ENCODE peak calls at places on chromosomes 13 and 19, in four cellular contexts. N, Z, R and S are unnamed samples. For H3K9me3, the result is how much of the 10 kb centered on the place peaks cover.

GRCh38 chr19:28980236-28980868 is 232.6 kb downstream of the UQCRFS1 start:
- DNase-seq in N (no peak), Z (no peak), R (peak), S (no peak)

GRCh38 chr19:40519352-40520322 is 52.8 kb downstream of the SPTBN4 start:
- DNase-seq in N (peak), Z (peak), R (peak), S (no peak)

GRCh38 chr19:45182758-45183157 is 4.2 kb downstream of the BLOC1S3 start:
- DNase-seq in N (peak), Z (no peak), R (no peak), S (no peak)

GRCh38 chr19:56637976-56638555 is 4.9 kb upstream of the SMIM17 start:
- DNase-seq in N (peak), Z (peak), R (peak), S (no peak)

GRCh38 chr19:6039541-6040225 is 61.7 kb upstream of the RANBP3 start:
- DNase-seq in N (no peak), Z (no peak), R (no peak), S (peak)

GRCh38 chr13:89695343-89696257 is 1651.9 kb upstream of the MIR17HG start:
- DNase-seq in N (peak), Z (no peak), R (peak), S (no peak)

GRCh38 chr13:79423801-79424642 is 18.0 kb upstream of the RBM26 start:
- DNase-seq in N (no peak), Z (no peak), R (peak), S (no peak)

GRCh38 chr13:65540064-65540635 is 1690.0 kb downstream of the PCDH9 start:
- DNase-seq in N (no peak), Z (no peak), R (no peak), S (no peak)

GRCh38 chr13:43300817-43301216 is 277.4 kb downstream of the DNAJC15 start:
- DNase-seq in N (no peak), Z (no peak), R (peak), S (no peak)

GRCh38 chr19:3125900-3126524 is 9.8 kb upstream of the GNA15 start:
- DNase-seq in N (peak), Z (peak), R (peak), S (peak)

GRCh38 chr19:3123088-3123721 is 12.6 kb upstream of the GNA15 start:
- DNase-seq in N (no peak), Z (no peak), R (no peak), S (peak)

GRCh38 chr19:3122512-3122870 is 13.3 kb upstream of the GNA15 start:
- DNase-seq in N (no peak), Z (no peak), R (no peak), S (no peak)

GRCh38 chr19:3123956-3124355 is 11.9 kb upstream of the GNA15 start:
- DNase-seq in N (no peak), Z (no peak), R (no peak), S (peak)

DNA sequence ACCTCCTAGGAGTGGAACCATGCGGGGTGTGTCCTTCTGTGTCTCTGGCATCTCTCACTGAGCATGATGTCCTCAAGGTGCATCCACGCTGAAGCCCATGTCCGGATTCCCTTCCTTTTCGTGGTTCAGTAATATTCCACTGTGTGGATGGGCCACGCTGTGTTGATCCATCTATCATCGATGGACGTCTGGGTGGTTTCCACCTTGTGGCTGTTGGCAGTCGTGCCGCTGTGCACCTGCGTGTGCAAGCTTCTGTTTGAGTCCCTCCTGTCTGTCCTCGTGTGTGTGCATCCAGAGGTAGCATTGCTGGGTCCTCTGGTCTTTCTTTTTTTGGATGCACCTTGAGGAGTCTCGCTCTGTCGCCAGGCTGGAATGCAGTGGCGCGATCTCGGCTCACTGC is 11.2 kb upstream of the GNA15 start:
- DNase-seq in N (no peak), Z (no peak), R (no peak), S (no peak)
- H3K9me3 ChIP-seq in N (under half), Z (under half), R (under half), S (under half)

DNA sequence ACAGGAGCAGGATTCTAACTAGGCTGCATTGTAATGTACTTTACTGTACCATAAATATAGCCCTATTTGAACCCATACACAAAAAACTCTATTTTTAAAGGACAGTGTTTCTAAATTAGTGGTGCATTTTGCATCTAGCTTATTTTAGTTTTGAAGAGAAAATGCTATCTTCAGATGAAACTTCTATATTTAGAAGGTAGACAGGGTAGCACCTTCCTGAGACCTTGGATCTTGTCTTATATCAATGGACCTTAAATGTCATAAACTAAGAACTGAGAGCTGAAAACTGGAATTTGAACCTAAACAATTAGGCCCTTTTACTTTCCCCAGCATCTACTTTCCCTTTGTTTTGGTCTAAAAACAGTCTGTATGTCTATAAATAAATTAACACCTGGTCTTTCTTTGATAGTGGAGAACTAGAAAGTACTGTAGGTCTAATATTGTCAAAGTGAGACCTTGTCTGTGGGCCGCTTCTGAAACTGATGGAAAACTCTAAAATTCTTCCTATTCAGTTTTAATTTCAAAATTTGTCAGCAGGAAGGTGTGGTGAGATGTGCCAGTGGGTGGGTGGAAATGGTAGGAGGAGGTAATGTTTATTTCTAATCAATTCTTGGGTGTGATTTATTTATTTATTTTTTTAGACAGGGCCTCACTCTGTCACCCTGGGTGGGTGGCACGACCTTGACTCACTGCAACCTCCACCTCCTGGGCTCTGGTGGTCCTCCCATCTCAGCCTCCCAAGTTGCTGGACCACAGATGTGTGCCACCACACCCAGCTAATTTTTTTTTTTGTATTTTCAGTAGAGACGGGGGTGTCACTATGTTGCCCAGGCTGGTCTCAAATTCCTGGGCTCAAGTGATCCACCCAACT is 10.1 kb downstream of the COG3 start:
- DNase-seq in N (no peak), Z (no peak), R (no peak), S (no peak)
- H3K9me3 ChIP-seq in N (under half), Z (under half), R (under half), S (under half)

GRCh38 chr19:24003537-24003936 is 83.5 kb upstream of the ZNF254 start:
- DNase-seq in N (no peak), Z (no peak), R (no peak), S (no peak)
- H3K9me3 ChIP-seq in N (under half), Z (under half), R (under half), S (under half)

GRCh38 chr19:51887522-51888498 is at the start of gene ZNF577:
- DNase-seq in N (peak), Z (peak), R (peak), S (peak)
- H3K9me3 ChIP-seq in N (under half), Z (under half), R (under half), S (under half)

DNA sequence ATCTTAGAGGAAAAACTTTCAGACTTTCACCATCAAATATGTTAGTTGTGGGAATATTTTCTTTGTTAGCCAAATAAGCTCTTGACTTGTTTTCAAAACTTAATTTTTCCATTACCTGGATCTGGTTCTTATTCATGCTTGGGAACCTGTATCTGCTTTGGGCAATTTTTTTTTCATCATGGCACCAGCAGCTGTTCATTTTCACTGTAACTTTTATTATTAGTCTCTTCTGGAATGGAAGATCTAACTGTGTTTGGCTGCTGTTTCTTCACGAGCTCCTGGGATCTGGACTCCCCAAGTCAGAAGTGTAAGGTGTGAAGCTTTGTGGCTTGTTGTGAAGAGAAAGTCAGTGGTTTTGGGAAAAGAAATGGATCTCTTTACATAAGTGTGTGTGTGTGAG is 33.3 kb downstream of the RGCC start:
- DNase-seq in N (no peak), Z (no peak), R (no peak), S (no peak)
- H3K9me3 ChIP-seq in N (under half), Z (under half), R (under half), S (under half)

GRCh38 chr19:44032001-44032610 is 6.9 kb downstream of the ZNF222 start:
- DNase-seq in N (no peak), Z (no peak), R (no peak), S (no peak)
- H3K9me3 ChIP-seq in N (under half), Z (under half), R (under half), S (under half)

GRCh38 chr19:23822735-23823134 is 64.0 kb upstream of the ZNF681 start:
- DNase-seq in N (no peak), Z (no peak), R (no peak), S (no peak)

DNA sequence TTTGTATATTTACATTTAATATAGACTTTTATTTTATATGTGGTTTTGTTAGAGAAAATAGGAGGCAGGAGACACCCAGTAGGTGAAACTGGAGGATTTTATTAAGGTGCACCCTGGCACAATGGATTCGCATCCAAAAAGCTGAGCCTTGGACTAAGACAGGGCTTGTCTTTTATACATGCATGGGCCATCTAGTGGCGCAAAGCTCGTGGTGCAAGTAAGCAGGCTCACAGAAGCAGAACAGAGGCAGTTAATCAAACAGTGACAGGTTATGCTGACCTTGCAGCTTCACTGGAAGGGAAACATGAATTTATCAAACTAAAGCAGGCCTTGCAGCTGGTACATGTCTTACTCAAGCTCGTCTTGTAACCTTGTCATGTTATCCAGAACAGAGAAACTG is 58.8 kb upstream of the ZNF681 start:
- DNase-seq in N (peak), Z (no peak), R (peak), S (no peak)
- H3K9me3 ChIP-seq in N (under half), Z (under half), R (under half), S (under half)

GRCh38 chr19:44010468-44010867 is 7.7 kb downstream of the ZNF230 start:
- DNase-seq in N (no peak), Z (no peak), R (no peak), S (no peak)
- H3K9me3 ChIP-seq in N (under half), Z (under half), R (under half), S (under half)

GRCh38 chr13:96860829-96861228 is 133.4 kb downstream of the OXGR1 start:
- DNase-seq in N (no peak), Z (no peak), R (no peak), S (no peak)
- H3K9me3 ChIP-seq in N (under half), Z (under half), R (under half), S (under half)

GRCh38 chr19:7088999-7089398 is 19.5 kb downstream of the ZNF557 start:
- DNase-seq in N (no peak), Z (no peak), R (no peak), S (no peak)

GRCh38 chr19:7078007-7078406 is 8.5 kb downstream of the ZNF557 start:
- DNase-seq in N (no peak), Z (no peak), R (no peak), S (no peak)

DNA sequence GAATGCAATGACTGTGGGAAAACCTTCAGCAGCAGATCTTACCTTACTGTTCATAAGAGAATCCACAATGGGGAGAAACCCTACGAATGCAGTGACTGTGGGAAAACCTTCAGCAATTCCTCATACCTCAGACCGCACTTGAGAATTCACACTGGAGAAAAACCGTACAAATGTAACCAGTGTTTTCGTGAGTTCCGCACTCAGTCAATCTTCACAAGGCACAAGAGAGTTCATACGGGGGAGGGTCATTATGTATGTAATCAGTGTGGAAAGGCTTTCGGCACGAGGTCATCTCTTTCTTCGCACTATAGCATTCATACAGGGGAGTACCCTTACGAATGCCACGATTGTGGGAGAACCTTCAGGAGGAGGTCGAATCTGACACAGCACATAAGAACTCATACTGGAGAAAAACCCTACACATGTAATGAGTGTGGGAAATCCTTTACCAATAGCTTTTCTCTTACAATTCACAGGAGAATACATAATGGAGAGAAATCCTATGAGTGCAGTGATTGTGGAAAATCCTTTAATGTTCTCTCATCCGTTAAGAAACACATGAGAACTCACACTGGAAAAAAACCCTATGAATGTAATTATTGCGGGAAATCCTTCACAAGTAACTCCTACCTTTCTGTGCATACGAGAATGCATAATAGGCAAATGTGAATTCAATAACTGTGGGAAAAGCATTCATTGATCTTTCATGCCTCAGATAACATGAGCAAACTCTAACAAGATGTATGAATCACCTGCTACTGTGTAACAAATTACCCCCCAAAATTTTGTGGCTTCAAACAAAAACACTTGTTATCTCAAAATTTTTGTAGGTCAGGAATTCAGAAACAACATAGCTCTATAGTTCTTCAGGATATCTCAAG is 13.8 kb downstream of the ZNF557 start:
- DNase-seq in N (no peak), Z (no peak), R (peak), S (no peak)
- H3K9me3 ChIP-seq in N (under half), Z (under half), R (under half), S (under half)